ENCODE peak calls at places on chromosomes 11 and 22, in seven cellular contexts. M is left cardiac atrium, R is amygdala, K is iPS-NIHi11, N is choroid plexus epithelial cell, H is AG04449, P is mesendoderm. E is an unnamed sample.

GRCh38 chr11:92035488-92035887 is 189.1 kb upstream of the FAT3 start:
- DNase-seq in K (no peak), H (no peak), R (no peak), P (no peak), N (no peak), M (no peak), E (no peak)

GRCh38 chr22:41348964-41349484 is 32.7 kb upstream of the TEF start:
- DNase-seq in N (no peak), P (no peak), R (no peak), H (no peak), K (no peak), M (no peak), E (no peak)

GRCh38 chr11:110011595-110011994 is 81.6 kb upstream of the ZC3H12C start:
- DNase-seq in P (no peak), K (no peak), M (no peak), N (no peak), R (no peak), H (no peak), E (no peak)

GRCh38 chr22:28627791-28628190 is 51.8 kb downstream of the TTC28 start:
- DNase-seq in R (no peak), H (no peak), P (no peak), K (no peak), M (no peak), N (peak; percentile 3), E (no peak)

GRCh38 chr22:17106161-17106784 is 14.9 kb downstream of the TMEM121B start:
- DNase-seq in R (no peak), K (peak; percentile 64), H (no peak), M (no peak), N (no peak), P (no peak), E (no peak)

GRCh38 chr11:80155412-80156017 is 714.7 kb upstream of the TENM4 start:
- DNase-seq in R (no peak), M (no peak), P (peak; percentile 67), H (no peak), N (peak; percentile 52), K (peak; percentile 20), E (no peak)

GRCh38 chr11:57312511-57313021 is 12.2 kb downstream of the TNKS1BP1 start:
- DNase-seq in H (no peak), R (no peak), K (no peak), N (no peak), M (no peak), P (no peak), E (no peak)

GRCh38 chr22:25357056-25357455 is 137.6 kb downstream of the CRYBB2 start:
- DNase-seq in M (no peak), P (no peak), R (no peak), N (no peak), H (no peak), K (no peak), E (no peak)

GRCh38 chr22:42745118-42745517 is 24.4 kb upstream of the A4GALT start:
- DNase-seq in M (no peak), H (no peak), R (no peak), K (no peak), N (no peak), P (no peak), E (no peak)

GRCh38 chr11:10538924-10539323 is 2.1 kb downstream of the RNF141 start:
- DNase-seq in H (no peak), P (no peak), M (no peak), R (no peak), N (no peak), K (no peak), E (no peak)

GRCh38 chr11:132205006-132205405 is 834.6 kb downstream of the NTM start:
- DNase-seq in K (no peak), M (no peak), P (no peak), R (no peak), N (no peak), H (no peak), E (no peak)

GRCh38 chr22:48262596-48263430 is 1500.4 kb downstream of the TBC1D22A start:
- DNase-seq in N (no peak), M (no peak), H (no peak), R (no peak), P (no peak), K (no peak), E (no peak)

GRCh38 chr11:111456086-111456858 is 55.9 kb downstream of the BTG4 start:
- DNase-seq in H (no peak), N (no peak), K (no peak), R (no peak), P (no peak), M (no peak), E (no peak)

GRCh38 chr22:42885446-42885845 is 28.4 kb upstream of the ARFGAP3 start:
- DNase-seq in K (no peak), P (peak; percentile 57), R (no peak), H (no peak), M (no peak), N (peak; percentile 31), E (no peak)

GRCh38 chr22:49817359-49817758 is 10.3 kb downstream of the BRD1 start:
- DNase-seq in M (no peak), R (no peak), N (no peak), P (no peak), K (no peak), H (no peak), E (no peak)

GRCh38 chr22:50544078-50544745 is 1.5 kb upstream of the KLHDC7B start:
- DNase-seq in N (peak; percentile 65), K (peak; percentile 98), M (peak; percentile 84), P (peak; percentile 85), R (no peak), H (no peak), E (peak; percentile 91)

GRCh38 chr11:74055938-74056337 is 47.1 kb upstream of the UCP3 start:
- DNase-seq in P (peak; percentile 19), K (no peak), R (no peak), N (peak; percentile 93), M (no peak), H (no peak), E (no peak)

GRCh38 chr22:43273902-43274484 is 69.2 kb downstream of the SCUBE1 start:
- DNase-seq in P (peak; percentile 88), N (peak; percentile 69), K (peak; percentile 88), M (no peak), R (no peak), H (no peak), E (no peak)

GRCh38 chr22:31526275-31526674 is 29.9 kb downstream of the SFI1 start:
- DNase-seq in R (no peak), M (no peak), K (no peak), N (no peak), H (no peak), P (no peak), E (no peak)

E was measured in Right ventricle myocardium inferior.